ENCODE peak calls at places on chromosomes 11 and 22, in seven cellular contexts. Z, D, A, Y, J, R and W are unnamed samples.

GRCh38 chr11:63609536-63609935 is 4.7 kb downstream of the PLAAT3 start:
- DNase-seq in R (no peak), Z (no peak), D (no peak), J (no peak), Y (no peak), A (peak), W (no peak)

GRCh38 chr11:129451524-129451923 is 75.9 kb downstream of the BARX2 start:
- DNase-seq in Y (peak), A (no peak), R (no peak), Z (no peak), D (no peak), J (no peak), W (no peak)

GRCh38 chr11:117225553-117226170 is 6.2 kb downstream of the PCSK7 start:
- DNase-seq in R (no peak), D (no peak), J (no peak), Y (no peak), A (no peak), Z (no peak), W (no peak)

GRCh38 chr11:68463714-68464113 is 3.2 kb downstream of the PPP6R3 start:
- DNase-seq in Z (no peak), R (peak), D (no peak), Y (no peak), J (no peak), A (no peak), W (no peak)

GRCh38 chr11:17217395-17217794 is 9.6 kb upstream of the PIK3C2A start:
- DNase-seq in J (no peak), R (no peak), Y (no peak), A (no peak), D (no peak), Z (no peak), W (no peak)

GRCh38 chr11:123551085-123551484 is 103.3 kb downstream of the SCN3B start:
- DNase-seq in R (no peak), Z (no peak), J (no peak), Y (peak), D (no peak), A (no peak), W (no peak)

GRCh38 chr11:60870276-60870675 is 2.9 kb downstream of the ZP1 start:
- DNase-seq in A (no peak), Y (no peak), R (peak), Z (no peak), D (no peak), J (peak), W (no peak)

GRCh38 chr22:42070517-42071422 is at the start of gene NAGA:
- DNase-seq in J (peak), D (peak), Z (peak), Y (peak), R (peak), A (peak), W (peak)

GRCh38 chr11:40289370-40289769 is 1170.1 kb downstream of the LRRC4C start:
- DNase-seq in Y (no peak), D (no peak), A (no peak), J (no peak), Z (no peak), R (no peak), W (no peak)

GRCh38 chr22:17865183-17866055 is 91.2 kb upstream of the BID start:
- DNase-seq in J (no peak), R (no peak), Y (no peak), A (no peak), Z (no peak), D (no peak), W (no peak)

GRCh38 chr22:28896611-28897010 is 13.2 kb downstream of the ZNRF3 start:
- DNase-seq in R (no peak), Z (no peak), D (no peak), J (no peak), Y (peak), A (no peak), W (no peak)

GRCh38 chr22:41915035-41915782 is at the start of gene SHISA8:
- DNase-seq in A (peak), Y (peak), D (no peak), Z (no peak), J (peak), R (peak), W (no peak)

GRCh38 chr22:44667829-44668189 is 34.2 kb upstream of the PRR5 start:
- DNase-seq in D (no peak), J (no peak), Y (no peak), R (no peak), A (no peak), Z (no peak), W (no peak)

GRCh38 chr11:93490996-93491618 is 52.1 kb downstream of the SMCO4 start:
- DNase-seq in Z (no peak), D (no peak), Y (no peak), A (no peak), J (no peak), R (no peak), W (no peak)

GRCh38 chr22:38313384-38313955 is 3.8 kb downstream of the CSNK1E start:
- DNase-seq in Z (peak), Y (peak), A (peak), R (peak), J (peak), D (peak), W (peak)

GRCh38 chr11:23288001-23288783 is 427.9 kb upstream of the CCDC179 start:
- DNase-seq in R (no peak), J (no peak), A (no peak), Y (peak), Z (peak), D (no peak), W (peak)

GRCh38 chr22:37012956-37013355 is 6.3 kb downstream of the TST start:
- DNase-seq in Y (no peak), A (no peak), J (no peak), D (no peak), Z (no peak), R (no peak), W (no peak)

GRCh38 chr11:86160546-86161149 is 83.9 kb upstream of the EED start:
- DNase-seq in A (peak), J (no peak), Y (peak), D (peak), R (no peak), Z (no peak), W (no peak)

GRCh38 chr11:15911377-15912044 is 444.8 kb downstream of the SOX6 start:
- DNase-seq in Y (no peak), R (no peak), J (no peak), A (peak), D (peak), Z (peak), W (no peak)

GRCh38 chr22:49235463-49236300 is 592.0 kb downstream of the BRD1 start:
- DNase-seq in D (peak), R (peak), A (no peak), J (no peak), Y (no peak), Z (no peak), W (no peak)

GRCh38 chr11:19715373-19715772 is 2.7 kb downstream of the NAV2 start:
- DNase-seq in D (peak), Y (peak), J (no peak), R (no peak), A (peak), Z (peak), W (peak)

GRCh38 chr11:61021661-61022212 is 50.3 kb downstream of the CD6 start:
- DNase-seq in J (no peak), A (no peak), D (no peak), R (peak), Y (no peak), Z (no peak), W (no peak)

GRCh38 chr11:45500457-45500856 is 165.0 kb downstream of the CHST1 start:
- DNase-seq in J (no peak), Y (no peak), Z (no peak), A (peak), D (no peak), R (peak), W (no peak)

GRCh38 chr22:21796863-21797262 is 61.3 kb upstream of the YPEL1 start:
- DNase-seq in Z (no peak), D (no peak), A (no peak), J (no peak), Y (no peak), R (no peak), W (no peak)

GRCh38 chr22:39097098-39098020 is at the start of gene APOBEC3H:
- DNase-seq in J (peak), Y (peak), A (peak), R (no peak), D (no peak), Z (no peak), W (no peak)

GRCh38 chr22:46668116-46668515 is 47.9 kb downstream of the GRAMD4 start:
- DNase-seq in Z (no peak), R (no peak), Y (no peak), A (no peak), J (no peak), D (no peak), W (no peak)

GRCh38 chr11:113189909-113190667 is 124.3 kb upstream of the TTC12 start:
- DNase-seq in D (peak), Y (peak), A (peak), J (no peak), R (no peak), Z (peak), W (peak)

GRCh38 chr11:23727821-23728220 is 769.0 kb upstream of the LUZP2 start:
- DNase-seq in Y (peak), A (peak), J (no peak), R (no peak), D (peak), Z (peak), W (no peak)

GRCh38 chr11:92399702-92400101 is 175.1 kb downstream of the FAT3 start:
- DNase-seq in Z (no peak), Y (no peak), J (no peak), R (no peak), D (no peak), A (no peak), W (no peak)

DNA sequence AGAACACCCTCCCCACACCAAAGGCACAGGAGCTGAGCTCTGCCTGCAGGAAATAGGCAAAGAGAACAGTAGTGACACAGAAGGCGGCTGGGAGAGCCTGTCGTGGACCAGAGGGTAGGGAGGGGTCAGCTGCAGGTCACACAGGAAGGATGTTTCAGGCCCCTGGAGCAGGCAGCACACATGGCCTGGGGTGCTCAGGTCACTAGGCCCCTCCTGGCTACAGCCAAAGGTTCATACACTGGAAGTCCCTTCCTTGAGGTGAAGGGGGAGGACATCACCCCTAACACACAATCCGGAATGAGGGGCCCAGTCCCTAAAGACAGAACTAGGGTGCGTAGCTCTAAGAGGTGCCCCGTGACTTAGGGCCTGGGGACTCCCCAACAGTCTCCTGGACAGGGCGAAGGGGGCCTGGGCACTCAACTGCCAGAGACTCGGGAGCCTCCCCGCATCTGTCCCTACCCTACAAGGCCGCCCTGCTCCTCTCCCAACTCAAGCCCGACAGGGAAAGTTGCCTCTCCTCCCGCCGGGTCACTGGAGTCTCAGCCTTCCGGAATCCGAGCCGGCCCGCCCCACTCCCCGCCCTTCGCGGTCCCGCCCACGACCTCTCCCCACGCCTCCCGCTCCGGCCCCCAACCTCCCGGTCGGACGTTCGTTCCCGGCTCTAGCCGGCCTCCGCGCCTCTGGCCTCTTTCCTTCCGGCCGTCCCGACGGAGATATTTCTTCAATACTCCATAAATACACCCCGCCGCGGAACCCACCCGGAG is at the start of gene CYB5R2:
- DNase-seq in A (peak), J (peak), Z (peak), R (no peak), D (peak), Y (no peak), W (no peak)
- H3K4me3 ChIP-seq in A (peak), J (peak), Z (peak), R (peak), D (peak), Y (no peak), W (peak)

GRCh38 chr11:119691020-119691666 is 37.9 kb downstream of the NECTIN1 start:
- DNase-seq in Z (no peak), Y (no peak), D (no peak), J (peak), A (no peak), R (no peak), W (no peak)
- TF ChIP-seq CTCF in Z (no peak), Y (no peak), D (no peak), J (peak), A (no peak), R (no peak), W (no peak)

DNA sequence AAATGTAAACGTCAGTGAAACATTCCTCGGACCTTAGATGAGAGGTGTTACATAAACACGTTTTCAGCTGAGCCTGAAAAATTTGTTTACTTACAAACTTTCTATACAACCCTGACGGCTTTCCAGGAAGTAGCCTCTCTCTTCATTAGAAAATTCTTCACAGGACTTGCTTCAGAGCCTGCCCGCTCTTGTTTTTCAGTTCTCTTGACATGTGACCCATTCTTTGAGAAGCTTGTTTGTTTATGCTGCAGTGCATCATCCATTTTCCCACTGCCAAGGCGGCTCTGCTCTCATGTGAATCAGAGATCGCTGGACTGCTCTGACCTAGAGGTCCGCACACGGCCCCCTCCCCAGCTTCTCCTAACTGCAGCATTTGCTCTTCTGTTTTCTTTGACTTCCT is 47.9 kb upstream of the ARHGAP42 start:
- DNase-seq in Z (peak), R (no peak), D (peak), J (no peak), Y (no peak), A (peak), W (no peak)
- H3K4me3 ChIP-seq in Z (no peak), R (no peak), D (no peak), J (no peak), Y (no peak), A (no peak), W (no peak)

GRCh38 chr11:67439321-67440228 is 2.1 kb upstream of the PTPRCAP start:
- DNase-seq in J (peak), R (no peak), A (peak), D (peak), Z (peak), Y (peak), W (no peak)
- TF ChIP-seq CTCF in J (peak), R (no peak), A (peak), D (peak), Z (no peak), Y (peak), W (peak)

GRCh38 chr11:2558402-2558801 is 113.6 kb downstream of the KCNQ1 start:
- DNase-seq in R (peak), D (no peak), J (no peak), A (no peak), Z (no peak), Y (no peak), W (no peak)

GRCh38 chr11:2561283-2562180 is 116.7 kb downstream of the KCNQ1 start:
- DNase-seq in J (no peak), Z (no peak), Y (no peak), A (no peak), D (no peak), R (peak), W (no peak)

GRCh38 chr11:2557381-2557780 is 112.6 kb downstream of the KCNQ1 start:
- DNase-seq in Y (no peak), Z (no peak), J (no peak), D (no peak), R (peak), A (no peak), W (no peak)

GRCh38 chr11:2558861-2559526 is 114.2 kb downstream of the KCNQ1 start:
- DNase-seq in Y (no peak), D (no peak), J (no peak), R (peak), A (no peak), Z (no peak), W (no peak)

DNA sequence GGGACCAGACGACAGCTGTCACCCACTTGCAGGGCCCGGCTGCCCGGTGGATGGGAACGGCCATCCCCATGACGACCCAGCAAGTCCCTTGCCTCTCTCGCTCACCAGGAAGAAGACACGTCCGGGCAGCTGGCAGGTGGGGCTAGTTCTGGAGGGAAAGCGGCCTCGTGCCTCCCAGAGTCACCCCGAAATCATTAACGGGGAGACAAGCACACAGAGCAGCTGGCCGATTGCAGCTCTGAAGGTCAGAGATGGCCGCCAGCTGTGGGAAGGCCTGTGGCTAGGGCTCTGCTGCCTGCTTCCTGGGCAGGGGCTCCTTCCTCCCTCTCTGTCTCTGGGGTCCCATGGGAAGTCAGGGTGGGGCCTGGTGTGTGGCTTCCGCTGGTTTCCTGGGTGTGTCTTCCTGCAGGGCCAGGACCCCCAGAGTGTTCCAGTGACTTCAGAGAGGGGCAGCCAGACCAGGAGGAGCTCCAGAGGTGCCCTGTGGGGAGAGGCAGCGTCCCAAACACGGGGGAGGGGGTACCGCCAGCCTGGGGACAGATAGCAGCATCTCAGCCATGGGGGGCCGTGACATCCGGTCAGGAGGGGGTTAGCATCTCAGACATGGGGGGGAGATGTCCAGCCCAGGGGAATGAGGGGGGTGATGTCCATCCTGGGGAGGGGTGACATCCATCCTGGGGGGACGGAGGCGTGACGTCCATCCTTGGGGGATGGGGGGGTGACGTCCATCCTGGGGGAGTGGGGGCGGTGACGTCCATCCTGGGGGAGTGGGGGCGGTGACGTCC is 114.9 kb downstream of the KCNQ1 start:
- DNase-seq in J (no peak), Y (no peak), R (peak), A (no peak), D (no peak), Z (no peak), W (no peak)
- H3K4me3 ChIP-seq in J (no peak), Y (no peak), R (no peak), A (no peak), D (no peak), Z (no peak), W (no peak)

GRCh38 chr11:11988862-11989261 is 19.6 kb downstream of the DKK3 start:
- DNase-seq in J (no peak), Z (no peak), D (no peak), Y (no peak), A (no peak), R (no peak), W (no peak)
- TF ChIP-seq CTCF in J (no peak), Z (peak), D (no peak), Y (peak), A (peak), R (no peak), W (peak)

DNA sequence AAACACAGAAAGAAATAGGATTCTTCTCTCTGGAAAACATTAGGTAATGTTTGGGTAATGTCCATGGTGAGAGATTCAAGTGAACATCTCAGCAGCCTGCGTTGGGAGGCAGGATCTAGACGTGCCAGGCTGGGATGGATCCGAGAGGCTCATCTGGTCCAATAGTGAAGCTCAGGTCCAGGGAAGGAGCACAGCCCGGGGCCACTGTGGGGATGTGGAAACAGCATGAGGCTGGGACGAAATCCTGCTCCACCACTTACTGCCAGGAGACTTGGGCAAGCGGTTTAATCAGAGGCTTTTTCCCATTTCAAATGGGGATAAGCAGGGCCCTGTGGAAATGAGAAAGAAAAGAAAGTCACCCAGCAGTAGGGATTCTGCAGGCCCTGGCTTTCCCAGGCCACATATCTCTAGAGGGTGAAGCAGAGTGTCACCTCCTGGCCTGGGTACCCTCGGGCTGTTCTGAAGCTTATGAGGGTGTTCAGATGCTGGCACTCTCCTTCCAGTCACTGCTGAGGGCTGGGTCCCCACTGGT is 109.7 kb downstream of the CSNK2A3 start:
- DNase-seq in R (no peak), Y (no peak), Z (no peak), J (no peak), D (no peak), A (no peak), W (no peak)
- H3K4me3 ChIP-seq in R (no peak), Y (no peak), Z (no peak), J (no peak), D (no peak), A (no peak), W (no peak)